ENCODE peak calls at places on chromosomes 1 and 21, in ten cellular contexts. I is T47D; T is hypothalamus; E is EL; X is amniotic stem cell; B is stimulated activated CD4-positive, alpha-beta T cell treated with anti-CD3 and anti-CD28 coated beads, Interleukin-1b, Interleukin-23, amount 100 ng/mL, for 4 hours; Y is non-pigmented ciliary epithelial cell; U is HTR-8/SVneo; F is NCI-H2029 treated with DMSO at 0.1 percent for 48 hours; H is T-helper 1 cell. R is an unnamed sample.

GRCh38 chr1:64092851-64093371 is 110.5 kb upstream of the UBE2U start:
- DNase-seq in I (no peak), T (no peak), E (no peak), X (no peak), B (no peak), Y (no peak), U (no peak), F (no peak), H (no peak), R (peak; percentile 18)

GRCh38 chr1:51264470-51264869 is 28.4 kb downstream of the RNF11 start:
- DNase-seq in I (no peak), T (no peak), E (peak; percentile 93), X (peak; percentile 78), B (no peak), Y (peak; percentile 92), U (peak; percentile 62), F (no peak), H (no peak), R (peak; percentile 92)

GRCh38 chr1:57485643-57486042 is 61.8 kb upstream of the DAB1 start:
- DNase-seq in I (no peak), T (no peak), E (peak; percentile 73), X (peak; percentile 12), B (no peak), Y (peak; percentile 57), U (peak; percentile 3), F (no peak), H (no peak), R (peak; percentile 35)

GRCh38 chr1:33094971-33095604 is 14.1 kb downstream of the AZIN2 start:
- DNase-seq in I (peak; percentile 26), T (no peak), E (peak; percentile 77), X (peak; percentile 28), B (no peak), Y (no peak), U (peak; percentile 64), F (no peak), H (no peak), R (peak; percentile 82)

GRCh38 chr1:27659497-27660299 is 12.3 kb downstream of the IFI6 start:
- DNase-seq in I (peak; percentile 72), T (peak; percentile 10), E (peak; percentile 86), X (peak; percentile 33), B (peak; percentile 81), Y (no peak), U (peak; percentile 65), F (peak; percentile 27), H (peak; percentile 82), R (peak; percentile 93)

GRCh38 chr1:168371477-168371876 is 90.8 kb downstream of the TBX19 start:
- DNase-seq in I (no peak), T (no peak), E (no peak), X (no peak), B (no peak), Y (no peak), U (no peak), F (no peak), H (no peak), R (no peak)

GRCh38 chr21:42781150-42781980 is 98.0 kb downstream of the WDR4 start:
- DNase-seq in I (peak; percentile 69), T (no peak), E (no peak), X (no peak), B (no peak), Y (no peak), U (no peak), F (peak; percentile 9), H (no peak), R (peak; percentile 38)

GRCh38 chr1:179293340-179294327 is at the start of gene SOAT1:
- DNase-seq in I (peak; percentile 93), T (peak; percentile 84), E (peak; percentile 93), X (peak; percentile 55), B (peak; percentile 92), Y (no peak), U (peak; percentile 97), F (no peak), H (peak; percentile 87), R (peak; percentile 97)

GRCh38 chr1:175841613-175842234 is 98.3 kb upstream of the TNR start:
- DNase-seq in I (no peak), T (no peak), E (no peak), X (no peak), B (no peak), Y (no peak), U (no peak), F (no peak), H (no peak), R (no peak)

GRCh38 chr1:29757866-29758763 is 521.8 kb downstream of the PTPRU start:
- DNase-seq in I (no peak), T (no peak), E (no peak), X (no peak), B (no peak), Y (no peak), U (no peak), F (no peak), H (no peak), R (no peak)

GRCh38 chr1:6002714-6003501 is 10.7 kb upstream of the NPHP4 start:
- DNase-seq in I (no peak), T (no peak), E (no peak), X (no peak), B (no peak), Y (no peak), U (no peak), F (no peak), H (peak; percentile 5), R (no peak)

GRCh38 chr1:4093856-4094565 is 193.9 kb upstream of the C1orf174 start:
- DNase-seq in I (no peak), T (no peak), E (no peak), X (no peak), B (no peak), Y (no peak), U (no peak), F (no peak), H (no peak), R (no peak)

GRCh38 chr1:9388628-9389184 is 96.0 kb downstream of the SPSB1 start:
- DNase-seq in I (no peak), T (no peak), E (peak; percentile 48), X (no peak), B (no peak), Y (no peak), U (peak; percentile 81), F (no peak), H (no peak), R (peak; percentile 49)

GRCh38 chr1:204294371-204294770 is 65.4 kb downstream of the PLEKHA6 start:
- DNase-seq in I (no peak), T (no peak), E (peak; percentile 96), X (peak; percentile 79), B (no peak), Y (peak; percentile 80), U (peak; percentile 75), F (no peak), H (no peak), R (peak; percentile 76)

GRCh38 chr1:21874778-21875547 is 62.1 kb downstream of the HSPG2 start:
- DNase-seq in I (no peak), T (no peak), E (no peak), X (no peak), B (no peak), Y (no peak), U (no peak), F (no peak), H (no peak), R (no peak)

GRCh38 chr21:42068256-42068545 is 2.9 kb upstream of the UMODL1 start:
- DNase-seq in I (no peak), T (no peak), E (no peak), X (no peak), B (no peak), Y (no peak), U (no peak), F (no peak), H (no peak), R (no peak)

GRCh38 chr21:42733037-42733632 is 79.7 kb downstream of the PDE9A start:
- DNase-seq in I (no peak), T (no peak), E (no peak), X (no peak), B (no peak), Y (no peak), U (no peak), F (no peak), H (no peak), R (peak; percentile 89)

GRCh38 chr1:181038399-181038873 is 4.7 kb downstream of the MR1 start:
- DNase-seq in I (peak; percentile 45), T (no peak), E (peak; percentile 79), X (no peak), B (peak; percentile 27), Y (no peak), U (peak; percentile 79), F (peak; percentile 14), H (peak; percentile 56), R (peak; percentile 75)

GRCh38 chr1:17181785-17182464 is 23.0 kb upstream of the PADI1 start:
- DNase-seq in I (no peak), T (no peak), E (no peak), X (no peak), B (no peak), Y (no peak), U (no peak), F (no peak), H (no peak), R (no peak)

GRCh38 chr1:245294021-245294420 is 139.2 kb downstream of the KIF26B start:
- DNase-seq in I (no peak), T (no peak), E (no peak), X (no peak), B (no peak), Y (no peak), U (no peak), F (no peak), H (no peak), R (no peak)

GRCh38 chr21:39094847-39095525 is 88.3 kb downstream of the PSMG1 start:
- DNase-seq in I (no peak), T (no peak), E (peak; percentile 27), X (no peak), B (no peak), Y (peak; percentile 86), U (peak; percentile 32), F (no peak), H (no peak), R (peak; percentile 72)

GRCh38 chr1:16615253-16616252 is 2.2 kb upstream of the NBPF1 start:
- DNase-seq in I (no peak), T (no peak), E (no peak), X (no peak), B (no peak), Y (no peak), U (no peak), F (no peak), H (no peak), R (no peak)

GRCh38 chr1:89149229-89149628 is 23.3 kb upstream of the GBP2 start:
- DNase-seq in I (no peak), T (no peak), E (peak; percentile 21), X (no peak), B (no peak), Y (no peak), U (no peak), F (no peak), H (no peak), R (peak; percentile 5)

GRCh38 chr1:109623601-109624161 is 4.0 kb downstream of the AMPD2 start:
- DNase-seq in I (no peak), T (no peak), E (no peak), X (no peak), B (no peak), Y (no peak), U (no peak), F (no peak), H (no peak), R (peak; percentile 43)

GRCh38 chr1:231171623-231172197 is 9.9 kb downstream of the TRIM67 start:
- DNase-seq in I (no peak), T (no peak), E (peak; percentile 40), X (no peak), B (no peak), Y (no peak), U (no peak), F (no peak), H (no peak), R (no peak)

GRCh38 chr1:39491146-39491921 is at the start of gene BMP8A:
- DNase-seq in I (peak; percentile 93), T (no peak), E (peak; percentile 50), X (no peak), B (peak; percentile 68), Y (no peak), U (peak; percentile 75), F (peak; percentile 99), H (peak; percentile 64), R (peak; percentile 77)

GRCh38 chr21:38817371-38818335 is 11.9 kb downstream of the ETS2 start:
- DNase-seq in I (no peak), T (no peak), E (peak; percentile 82), X (peak; percentile 40), B (no peak), Y (no peak), U (no peak), F (no peak), H (no peak), R (peak; percentile 57)

GRCh38 chr1:179545316-179545715 is 30.4 kb downstream of the NPHS2 start:
- DNase-seq in I (no peak), T (no peak), E (no peak), X (no peak), B (no peak), Y (no peak), U (no peak), F (no peak), H (no peak), R (peak; percentile 52)

R was measured in astrocyte of the hippocampus.